ENCODE peak calls at places on chromosomes 4 and X, in five cellular contexts. N is foreskin keratinocyte, V is heart left ventricle, W is anterior cingulate cortex, L is T-helper 9 cell. I is an unnamed sample.

GRCh38 chr4:172270421-172270820 is 457.2 kb downstream of the GALNTL6 start:
- DNase-seq in L (no peak), N (peak), V (no peak), W (no peak), I (no peak)

GRCh38 chrX:110853610-110854009 is 58.0 kb upstream of the CHRDL1 start:
- DNase-seq in V (no peak), N (peak), W (no peak), L (no peak), I (no peak)

GRCh38 chrX:135086197-135086854 is 34.0 kb downstream of the ETDB start:
- DNase-seq in W (no peak), V (no peak), N (peak), L (no peak), I (peak)

GRCh38 chr4:91502365-91502764 is 801.4 kb upstream of the GRID2 start:
- DNase-seq in N (peak), W (no peak), V (no peak), L (no peak), I (no peak)

GRCh38 chr4:38889143-38889542 is 21.5 kb downstream of the FAM114A1 start:
- DNase-seq in V (no peak), N (peak), L (no peak), W (no peak), I (no peak)

GRCh38 chrX:11702965-11703631 is 37.4 kb upstream of the ARHGAP6 start:
- DNase-seq in L (no peak), V (no peak), W (no peak), N (no peak), I (no peak)

GRCh38 chrX:38987135-38987780 is 186.0 kb downstream of the MID1IP1 start:
- DNase-seq in N (no peak), W (no peak), L (no peak), V (no peak), I (no peak)

GRCh38 chr4:41885456-41885855 is 49.8 kb upstream of the TMEM33 start:
- DNase-seq in W (no peak), N (no peak), L (no peak), V (no peak), I (no peak)

GRCh38 chr4:173170210-173170778 is 1.7 kb downstream of the GALNT7 start:
- DNase-seq in V (no peak), W (no peak), N (peak), L (no peak), I (no peak)

GRCh38 chr4:99414401-99414800 is 20.7 kb downstream of the ADH7 start:
- DNase-seq in N (no peak), V (no peak), W (no peak), L (no peak), I (no peak)

GRCh38 chrX:137479394-137479793 is 86.5 kb upstream of the ZIC3 start:
- DNase-seq in L (no peak), V (no peak), N (no peak), W (no peak), I (no peak)

GRCh38 chr4:88215351-88215750 is 56.9 kb upstream of the ABCG2 start:
- DNase-seq in N (no peak), L (no peak), V (no peak), W (no peak), I (no peak)

GRCh38 chrX:153387345-153387744 is 13.8 kb downstream of the PNMA6E start:
- DNase-seq in W (no peak), V (no peak), N (no peak), L (no peak), I (no peak)

GRCh38 chrX:18643853-18644252 is 28.1 kb downstream of the RS1 start:
- DNase-seq in N (no peak), W (no peak), L (no peak), V (no peak), I (no peak)

GRCh38 chr4:476501-476900 is 22.5 kb downstream of the ZNF721 start:
- DNase-seq in N (peak), W (no peak), L (no peak), V (no peak), I (no peak)

GRCh38 chr4:95045429-95045828 is 287.7 kb downstream of the BMPR1B start:
- DNase-seq in V (no peak), L (no peak), N (no peak), W (no peak), I (no peak)

GRCh38 chrX:130165181-130165702 is 399 bp downstream of the AIFM1 start:
- DNase-seq in N (no peak), V (no peak), L (no peak), W (no peak), I (no peak)

GRCh38 chr4:83208776-83209365 is 75.7 kb downstream of the COQ2 start:
- DNase-seq in L (no peak), N (peak), W (no peak), V (no peak), I (no peak)

GRCh38 chr4:75513529-75514130 is 573 bp downstream of the RCHY1 start:
- DNase-seq in N (no peak), L (no peak), W (peak), V (no peak), I (no peak)

GRCh38 chrX:9538544-9539045 is 73.7 kb downstream of the TBL1X start:
- DNase-seq in W (no peak), V (no peak), L (no peak), N (no peak), I (no peak)

GRCh38 chr4:8392591-8393190 is 47.8 kb downstream of the ACOX3 start:
- DNase-seq in W (no peak), V (no peak), L (no peak), N (no peak), I (no peak)

GRCh38 chr4:23039813-23040212 is 347.1 kb downstream of the GBA3 start:
- DNase-seq in V (no peak), W (no peak), N (peak), L (no peak), I (no peak)

GRCh38 chr4:87896020-87896621 is 63.4 kb downstream of the MEPE start:
- DNase-seq in V (peak), N (peak), W (no peak), L (no peak), I (peak)

GRCh38 chr4:184693056-184693455 is 40.8 kb downstream of the CENPU start:
- DNase-seq in W (no peak), V (no peak), L (no peak), N (no peak), I (no peak)

I was measured in GOT3.